ENCODE peak calls at places on chromosomes 12 and 14, in five cellular contexts. N, X, O, W and C are unnamed samples.

GRCh38 chr12:48279096-48279495 is 71.6 kb downstream of the ZNF641 start:
- DNase-seq in N (no peak), W (no peak), X (no peak), O (no peak), C (no peak)

GRCh38 chr12:124828264-124829007 is 35.2 kb downstream of the SCARB1 start:
- DNase-seq in X (no peak), O (no peak), W (no peak), N (no peak), C (no peak)

GRCh38 chr12:72271741-72272661 is at the start of gene TRHDE:
- DNase-seq in W (no peak), N (peak; percentile 63), O (peak; percentile 11), X (no peak), C (peak; percentile 31)

GRCh38 chr14:32010561-32011188 is 66.4 kb upstream of the ARHGAP5 start:
- DNase-seq in O (no peak), W (no peak), N (no peak), X (no peak), C (no peak)

GRCh38 chr12:538731-539539 is 79.2 kb downstream of the B4GALNT3 start:
- DNase-seq in N (no peak), W (peak; percentile 52), O (no peak), X (no peak), C (no peak)

GRCh38 chr12:76952995-76953394 is 74.2 kb upstream of the CSRP2 start:
- DNase-seq in W (no peak), X (no peak), O (no peak), N (no peak), C (no peak)

GRCh38 chr12:124660846-124661245 is 93.4 kb upstream of the NCOR2 start:
- DNase-seq in O (no peak), N (no peak), X (no peak), W (no peak), C (no peak)

GRCh38 chr14:91367173-91368171 is 50.1 kb downstream of the CCDC88C start:
- DNase-seq in X (peak; percentile 94), W (peak; percentile 88), N (no peak), O (peak; percentile 81), C (peak; percentile 86)

GRCh38 chr12:89346741-89347324 is 5.5 kb downstream of the DUSP6 start:
- DNase-seq in W (no peak), N (peak; percentile 37), X (no peak), O (no peak), C (no peak)

GRCh38 chr12:113844495-113845175 is 121.5 kb downstream of the RBM19 start:
- DNase-seq in N (no peak), X (no peak), O (no peak), W (no peak), C (no peak)

GRCh38 chr14:38824691-38825090 is 278.3 kb downstream of the SEC23A start:
- DNase-seq in O (no peak), W (no peak), N (no peak), X (no peak), C (no peak)

GRCh38 chr12:89949457-89950195 is 241.0 kb upstream of the ATP2B1 start:
- DNase-seq in X (peak; percentile 60), W (no peak), O (peak; percentile 58), N (peak; percentile 45), C (peak; percentile 67)

GRCh38 chr14:34053666-34054065 is 102.8 kb upstream of the EGLN3 start:
- DNase-seq in O (no peak), X (no peak), W (no peak), N (no peak), C (no peak)

GRCh38 chr14:98748966-98749365 is 523.0 kb downstream of the BCL11B start:
- DNase-seq in X (no peak), O (no peak), W (no peak), N (no peak), C (no peak)

GRCh38 chr12:75701859-75702258 is 190.4 kb upstream of the KRR1 start:
- DNase-seq in N (no peak), O (no peak), W (no peak), X (no peak), C (no peak)

GRCh38 chr14:96126783-96127271 is 77.8 kb upstream of the BDKRB2 start:
- DNase-seq in W (no peak), X (no peak), O (no peak), N (no peak), C (no peak)

GRCh38 chr12:49864817-49865090 is 21.8 kb upstream of the BCDIN3D start:
- DNase-seq in X (no peak), N (no peak), W (no peak), O (no peak), C (no peak)

GRCh38 chr12:5430639-5431603 is 987 bp upstream of the NTF3 start:
- DNase-seq in X (peak; percentile 71), W (no peak), N (no peak), O (no peak), C (no peak)

GRCh38 chr12:44816446-44817017 is 59.6 kb downstream of the NELL2 start:
- DNase-seq in N (no peak), O (no peak), X (no peak), W (no peak), C (no peak)

GRCh38 chr12:44817687-44818086 is 58.4 kb downstream of the NELL2 start:
- DNase-seq in X (peak; percentile 13), W (no peak), O (no peak), N (no peak), C (no peak)

DNA sequence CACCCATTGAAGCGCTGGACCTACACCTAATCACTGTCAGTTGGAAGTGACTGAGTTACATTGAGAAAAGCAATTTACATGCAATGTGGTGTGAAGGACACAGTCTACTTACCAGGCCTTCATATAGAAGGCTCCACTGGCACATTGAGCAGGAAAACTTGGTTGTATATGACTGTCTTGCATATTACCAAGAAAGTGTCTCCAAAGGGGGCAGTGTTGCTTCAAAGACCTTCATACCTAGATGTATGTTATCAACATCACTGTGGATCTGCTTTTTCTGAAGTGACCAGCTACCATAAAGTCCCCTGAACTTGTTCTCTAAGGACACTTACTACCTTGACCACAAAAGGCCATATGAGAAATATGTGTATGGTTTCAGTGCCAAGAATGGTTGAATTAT is 64.1 kb downstream of the NELL2 start:
- DNase-seq in O (no peak), N (no peak), X (peak; percentile 77), W (no peak), C (no peak)
- TF ChIP-seq CTCF in O (peak; percentile 7), N (peak; percentile 4), X (peak; percentile 82), W (no peak), C (peak; percentile 40)

GRCh38 chr12:62522984-62523383 is 56.4 kb downstream of the MON2 start:
- DNase-seq in X (no peak), O (peak; percentile 15), N (peak; percentile 7), W (no peak), C (no peak)
- TF ChIP-seq CTCF in X (no peak), O (peak; percentile 25), N (peak; percentile 5), W (no peak), C (peak; percentile 27)

GRCh38 chr12:127779301-127780045 is 487.5 kb upstream of the TMEM132C start:
- DNase-seq in O (no peak), N (no peak), W (no peak), X (no peak), C (no peak)

GRCh38 chr12:127767631-127768030 is 499.3 kb upstream of the TMEM132C start:
- DNase-seq in W (no peak), X (no peak), N (no peak), O (no peak), C (no peak)

GRCh38 chr12:127770123-127770522 is 496.8 kb upstream of the TMEM132C start:
- DNase-seq in W (no peak), O (no peak), X (no peak), N (no peak), C (no peak)

GRCh38 chr12:127774828-127775227 is 492.1 kb upstream of the TMEM132C start:
- DNase-seq in N (no peak), X (no peak), O (no peak), W (no peak), C (no peak)

GRCh38 chr12:127773520-127773919 is 493.4 kb upstream of the TMEM132C start:
- DNase-seq in O (no peak), N (peak; percentile 18), X (no peak), W (no peak), C (no peak)
- TF ChIP-seq CTCF in O (no peak), N (no peak), X (peak; percentile 22), W (no peak), C (no peak)

DNA sequence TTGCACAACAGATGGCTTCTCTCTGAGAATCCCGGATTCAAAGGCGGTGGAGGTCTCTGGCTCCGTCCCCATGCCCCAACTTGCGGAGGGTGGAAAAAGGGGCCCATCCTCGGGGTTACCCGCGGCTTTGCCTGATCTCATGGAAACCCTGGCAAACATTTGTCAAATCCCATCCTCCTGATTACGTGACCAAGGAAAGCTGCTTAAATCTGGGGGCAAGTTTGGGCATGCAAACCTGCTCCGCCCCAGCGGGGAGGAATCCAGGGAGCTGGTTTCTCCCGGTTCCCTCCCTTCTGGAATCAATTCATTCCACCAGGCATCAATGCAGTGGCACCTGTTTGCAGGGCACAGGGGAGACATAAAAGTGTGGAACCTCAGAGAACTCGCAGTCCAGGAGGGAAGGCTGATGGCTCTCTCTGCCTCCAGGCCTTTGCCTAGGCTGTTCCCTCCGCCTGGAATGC is 12.2 kb downstream of the TRPV4 start:
- DNase-seq in X (no peak), N (no peak), W (no peak), O (no peak), C (no peak)
- TF ChIP-seq CTCF in X (no peak), N (no peak), W (no peak), O (no peak), C (no peak)

GRCh38 chr12:54052745-54053624 is 650 bp upstream of the HOXC4 start:
- DNase-seq in W (no peak), X (peak; percentile 90), O (peak; percentile 80), N (no peak), C (peak; percentile 75)
- TF ChIP-seq CTCF in W (no peak), X (no peak), O (no peak), N (no peak), C (no peak)

DNA sequence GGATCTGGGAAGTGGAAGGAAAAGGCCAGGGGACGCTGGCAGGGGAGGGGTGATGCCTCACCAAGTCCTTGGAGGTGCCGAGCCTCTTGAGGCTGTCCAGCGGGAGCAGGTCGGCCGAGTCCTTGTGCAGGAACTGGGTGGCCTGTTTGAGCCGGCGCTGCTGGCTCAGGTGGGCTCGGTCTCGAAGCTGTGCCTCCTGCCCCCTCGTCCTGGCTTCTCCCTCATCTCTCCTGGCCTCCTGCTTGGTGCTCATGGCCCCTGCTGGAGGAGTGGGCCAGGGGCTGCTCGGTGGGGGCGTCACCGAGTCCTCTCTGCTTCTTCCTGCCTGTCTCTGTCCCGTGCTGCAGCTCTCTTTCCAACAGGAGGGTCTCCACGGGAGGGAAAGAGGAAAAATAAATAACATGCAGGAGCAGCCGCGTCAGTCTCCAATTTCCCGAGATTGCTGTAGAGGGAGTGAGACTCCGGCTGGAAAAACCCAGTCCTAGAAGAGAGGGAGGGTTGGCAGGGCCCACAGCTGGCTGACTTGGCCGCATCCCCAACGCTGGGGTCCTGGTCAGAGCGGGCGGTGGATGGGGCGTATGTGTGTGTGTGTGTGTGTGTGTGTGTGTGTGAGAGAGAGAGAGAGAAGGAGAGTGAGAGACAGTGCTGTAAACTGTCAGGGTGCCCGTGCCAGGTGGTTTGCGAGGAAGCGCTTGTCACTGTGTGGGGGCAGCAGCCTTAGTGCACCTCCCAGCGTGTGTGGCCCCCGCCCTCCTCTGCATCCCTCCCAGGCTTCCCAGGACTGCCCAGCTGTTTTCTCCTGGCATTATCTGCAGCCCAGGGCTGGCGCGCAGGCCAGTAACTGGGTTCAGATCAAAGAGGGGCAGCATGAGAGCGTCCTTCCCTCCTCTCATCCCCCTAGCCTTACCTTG is at the start of gene NRIP2:
- DNase-seq in O (no peak), N (no peak), W (no peak), X (no peak), C (no peak)
- TF ChIP-seq CTCF in O (no peak), N (peak; percentile 15), W (no peak), X (no peak), C (no peak)